ENCODE peak calls at places on chromosomes 11 and 22, in four cellular contexts. L is sigmoid colon, S is K562, U is stomach. R is an unnamed sample.

GRCh38 chr11:35822815-35823495 is 120.9 kb upstream of the LDLRAD3 start:
- DNase-seq in L (no peak), U (no peak), S (no peak), R (no peak)

GRCh38 chr11:41659990-41660389 is 200.5 kb upstream of the LRRC4C start:
- DNase-seq in L (no peak), S (no peak), U (no peak), R (no peak)

GRCh38 chr22:25741692-25742626 is at the start of gene MYO18B:
- DNase-seq in L (no peak), S (peak; percentile 89), U (no peak), R (no peak)

GRCh38 chr11:76799061-76799804 is 16.1 kb downstream of the TSKU start:
- DNase-seq in S (peak; percentile 92), U (peak; percentile 86), L (peak; percentile 93), R (peak; percentile 76)

GRCh38 chr11:17760102-17761029 is 25.8 kb downstream of the KCNC1 start:
- DNase-seq in U (peak; percentile 61), L (no peak), S (peak; percentile 87), R (peak; percentile 17)

GRCh38 chr22:43185860-43186261 is 1.1 kb downstream of the TTLL12 start:
- DNase-seq in L (peak; percentile 82), S (no peak), U (peak; percentile 87), R (peak; percentile 86)

GRCh38 chr11:95877288-95877687 is 46.6 kb downstream of the MTMR2 start:
- DNase-seq in U (no peak), S (no peak), L (no peak), R (no peak)

GRCh38 chr11:44950036-44950624 is 553 bp downstream of the TP53I11 start:
- DNase-seq in U (peak; percentile 38), S (no peak), L (no peak), R (peak; percentile 39)

GRCh38 chr11:67615455-67616430 is 9.0 kb downstream of the NDUFV1 start:
- DNase-seq in U (peak; percentile 62), L (no peak), S (peak; percentile 48), R (no peak)

GRCh38 chr11:24142062-24142461 is 354.8 kb upstream of the LUZP2 start:
- DNase-seq in U (no peak), L (no peak), S (no peak), R (no peak)

GRCh38 chr22:24506802-24507438 is 11.8 kb downstream of the UPB1 start:
- DNase-seq in U (no peak), L (no peak), S (no peak), R (no peak)

GRCh38 chr11:95991101-95991500 is 67.2 kb upstream of the MTMR2 start:
- DNase-seq in S (no peak), L (no peak), U (no peak), R (no peak)

GRCh38 chr11:79044211-79044610 is 396.6 kb downstream of the TENM4 start:
- DNase-seq in S (no peak), L (no peak), U (no peak), R (no peak)

GRCh38 chr11:47415091-47415854 is 6.9 kb downstream of the SLC39A13 start:
- DNase-seq in S (no peak), L (no peak), U (no peak), R (no peak)

GRCh38 chr11:77705195-77705876 is 67.7 kb upstream of the CLNS1A start:
- DNase-seq in U (no peak), S (peak; percentile 44), L (no peak), R (no peak)

GRCh38 chr22:48719978-48720661 is 1107.6 kb downstream of the BRD1 start:
- DNase-seq in L (peak; percentile 37), S (peak; percentile 64), U (no peak), R (no peak)

GRCh38 chr22:46561435-46561905 is 24.1 kb upstream of the CELSR1 start:
- DNase-seq in U (no peak), S (peak; percentile 60), L (no peak), R (no peak)

GRCh38 chr11:124511739-124512138 is 31.7 kb downstream of the OR8B12 start:
- DNase-seq in U (no peak), L (no peak), S (no peak), R (no peak)

GRCh38 chr11:125448136-125448535 is 47.9 kb downstream of the FEZ1 start:
- DNase-seq in U (no peak), L (peak; percentile 52), S (no peak), R (no peak)

GRCh38 chr11:18749681-18750319 is 23.8 kb upstream of the IGSF22 start:
- DNase-seq in L (no peak), S (no peak), U (no peak), R (peak; percentile 16)

GRCh38 chr22:43854786-43855271 is 7.5 kb downstream of the SULT4A1 start:
- DNase-seq in L (no peak), U (no peak), S (no peak), R (no peak)

GRCh38 chr11:107439586-107440201 is 17.9 kb downstream of the CWF19L2 start:
- DNase-seq in S (no peak), U (no peak), L (no peak), R (no peak)

GRCh38 chr11:17469998-17470397 is 6.6 kb downstream of the ABCC8 start:
- DNase-seq in L (no peak), U (no peak), S (no peak), R (no peak)

GRCh38 chr22:19319281-19319680 is 27.8 kb upstream of the CLTCL1 start:
- DNase-seq in L (no peak), U (no peak), S (no peak), R (no peak)

GRCh38 chr11:11580831-11581492 is 40.8 kb downstream of the GALNT18 start:
- DNase-seq in U (no peak), L (no peak), S (no peak), R (peak; percentile 46)

GRCh38 chr11:46894961-46895360 is 23.4 kb downstream of the LRP4 start:
- DNase-seq in U (no peak), S (no peak), L (no peak), R (no peak)

GRCh38 chr11:132114185-132114584 is 743.8 kb downstream of the NTM start:
- DNase-seq in U (peak; percentile 46), S (no peak), L (no peak), R (no peak)

GRCh38 chr22:43126506-43127165 is 16.1 kb downstream of the BIK start:
- DNase-seq in L (no peak), U (peak; percentile 57), S (peak; percentile 30), R (no peak)

DNA sequence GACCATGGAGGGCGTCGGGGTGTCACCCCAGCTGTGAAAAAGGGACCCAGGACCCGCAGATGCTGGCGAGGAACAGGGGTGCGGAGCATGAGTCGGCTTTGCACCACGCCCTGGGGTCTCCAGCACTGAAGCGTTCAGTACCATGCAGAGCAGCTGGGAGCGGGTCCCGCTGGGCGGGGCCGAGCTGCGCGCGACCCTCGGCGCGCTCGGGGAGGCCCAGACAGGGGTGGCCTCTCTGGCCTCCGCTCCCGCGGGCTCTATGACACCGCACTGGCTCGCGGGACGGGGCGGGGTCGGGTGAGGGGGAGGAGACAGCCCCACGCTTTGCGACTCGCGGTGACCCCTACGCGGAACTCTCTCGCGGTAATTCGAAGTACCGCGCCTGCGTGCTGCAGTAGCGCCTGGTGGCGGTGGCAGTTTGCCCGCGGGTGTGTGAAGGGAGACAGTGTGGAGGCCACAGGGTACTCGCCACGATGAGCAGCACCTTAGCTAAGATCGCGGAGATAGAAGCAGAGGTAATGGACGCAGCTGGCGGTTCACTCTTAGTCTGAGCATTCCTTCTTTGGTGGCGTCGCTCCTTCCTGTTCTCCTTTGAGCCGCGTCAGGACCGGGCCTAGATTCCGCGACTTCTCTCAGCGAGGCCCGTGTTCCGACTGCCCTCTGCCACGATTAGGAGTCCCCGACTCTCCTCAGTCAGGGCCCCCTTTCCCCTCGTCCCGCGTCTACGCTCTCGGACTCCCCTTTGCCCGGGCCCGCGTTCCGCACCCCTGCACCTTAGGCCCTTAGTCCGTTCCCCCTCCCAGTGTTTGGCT is at the start of gene DRG1:
- DNase-seq in L (peak; percentile 99), S (peak; percentile 96), U (peak; percentile 98), R (peak; percentile 95)
- TF ChIP-seq POLR2A in L (peak; percentile 96), S (peak; percentile 96), U (peak; percentile 55), R (peak; percentile 86)

GRCh38 chr11:134245434-134245833 is 7.7 kb downstream of the THYN1 start:
- DNase-seq in U (no peak), S (no peak), L (no peak), R (no peak)

GRCh38 chr11:134243913-134244312 is 9.2 kb downstream of the THYN1 start:
- DNase-seq in S (no peak), L (no peak), U (no peak), R (no peak)

GRCh38 chr11:134240592-134240991 is 12.6 kb downstream of the THYN1 start:
- DNase-seq in L (no peak), S (no peak), U (no peak), R (no peak)

GRCh38 chr11:134244593-134244992 is 8.6 kb downstream of the THYN1 start:
- DNase-seq in U (no peak), S (no peak), L (no peak), R (no peak)

DNA sequence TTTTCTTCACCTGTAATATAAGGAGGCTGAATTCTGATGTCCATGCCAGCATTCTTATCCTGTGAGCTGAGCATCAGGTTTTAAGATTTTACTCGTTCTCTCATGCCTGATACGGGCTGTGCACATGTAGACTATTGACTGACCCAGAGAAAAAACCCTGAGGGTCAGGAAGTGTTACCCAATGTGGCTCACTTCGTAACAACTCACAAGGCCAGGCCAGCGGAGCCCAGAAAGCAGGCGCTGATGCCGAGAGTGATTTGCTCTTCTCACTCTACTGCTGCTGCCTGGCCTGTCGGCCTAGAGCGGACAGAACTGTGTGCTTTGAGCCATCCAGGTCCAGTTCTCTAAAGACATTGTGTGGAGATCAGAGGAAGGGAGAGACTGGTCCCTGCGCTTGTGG is 10.8 kb downstream of the THYN1 start:
- DNase-seq in U (no peak), L (no peak), S (no peak), R (no peak)
- TF ChIP-seq POLR2AphosphoS5 in U (no peak), L (no peak), S (no peak), R (no peak)

DNA sequence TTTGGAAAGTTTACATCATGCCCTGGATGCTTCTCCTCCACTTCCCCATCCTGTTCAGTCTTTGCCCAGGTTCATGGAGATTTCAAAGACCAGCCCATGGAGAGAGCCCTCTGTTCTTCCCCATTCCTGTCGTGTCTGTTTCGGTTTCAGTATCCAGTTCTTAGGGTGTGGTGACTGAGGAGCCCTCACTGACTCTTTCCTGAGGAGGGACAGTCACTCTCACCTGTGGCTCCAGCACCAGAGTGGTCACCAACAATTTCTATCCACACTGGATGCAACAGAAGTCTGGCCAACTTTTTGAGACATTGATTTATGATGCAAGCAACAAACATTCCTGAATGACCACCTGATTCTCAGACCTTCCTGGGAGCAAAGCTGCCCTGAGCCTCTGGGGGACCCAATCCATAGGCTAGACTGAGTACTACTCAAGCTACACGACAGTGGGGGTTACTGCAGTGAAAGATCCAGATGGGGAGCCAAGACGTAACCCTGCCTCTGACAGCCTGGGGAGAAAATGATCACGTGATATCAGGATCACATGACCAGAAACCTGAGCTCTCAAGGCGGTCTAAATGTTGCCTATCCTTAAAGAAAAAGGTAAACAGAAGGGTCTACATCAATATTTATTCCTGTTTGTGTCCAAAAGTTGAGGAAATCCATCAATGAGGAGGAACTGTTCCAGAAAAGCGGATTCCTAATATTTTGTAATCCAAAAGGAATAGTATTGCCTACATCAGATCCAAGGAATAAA is 76.2 kb upstream of the VPREB1 start:
- DNase-seq in L (no peak), S (peak; percentile 74), U (no peak), R (no peak)
- H3K4me1 ChIP-seq in L (no peaks in the 10 kb centered on the region), S (no peaks in the 10 kb centered on the region), U (peaks cover 9% of the 10 kb centered on the region), R (no peaks in the 10 kb centered on the region)

GRCh38 chr11:65314501-65315203 is at the start of gene CDC42EP2:
- DNase-seq in L (peak; percentile 94), U (peak; percentile 91), S (peak; percentile 96), R (peak; percentile 79)
- TF ChIP-seq POLR2A in L (peak; percentile 65), U (no peak), S (peak; percentile 79), R (peak; percentile 77)

GRCh38 chr22:21702700-21703683 is 32.6 kb downstream of the YPEL1 start:
- DNase-seq in U (no peak), S (no peak), L (no peak), R (no peak)
- TF ChIP-seq POLR2AphosphoS5 in U (no peak), S (no peak), L (no peak), R (no peak)

R was measured in prostate gland.